ENCODE peak calls at places on chromosomes 2 and 18, in ten cellular contexts. M is epithelial cell of esophagus, N is PC-3, B is neural crest cell, O is GM23338, K is dorsolateral prefrontal cortex, V is astrocyte, I is B cell, D is GM10248, S is GM12865. Z is an unnamed sample.

GRCh38 chr18:49520661-49521145 is 33.7 kb upstream of the C18orf32 start:
- DNase-seq in D (no peak), V (peak), S (no peak), I (no peak), M (peak), K (no peak), N (peak), B (no peak), O (no peak), Z (peak)

GRCh38 chr2:160912276-160912675 is 248.0 kb upstream of the TANK start:
- DNase-seq in S (no peak), B (no peak), I (no peak), M (no peak), K (no peak), D (no peak), V (no peak), O (no peak), N (no peak), Z (no peak)

GRCh38 chr2:68828887-68829708 is 42.1 kb downstream of the BMP10 start:
- DNase-seq in N (peak), S (no peak), B (no peak), D (no peak), V (peak), M (peak), K (peak), I (peak), O (peak), Z (peak)

GRCh38 chr2:155546715-155547555 is 785.6 kb downstream of the NR4A2 start:
- DNase-seq in S (no peak), I (no peak), B (no peak), V (no peak), D (no peak), M (no peak), K (no peak), N (no peak), O (no peak), Z (no peak)

GRCh38 chr2:21467910-21468309 is 344.1 kb downstream of the TDRD15 start:
- DNase-seq in I (no peak), D (no peak), M (no peak), S (peak), B (no peak), K (no peak), O (peak), N (no peak), V (peak), Z (no peak)

GRCh38 chr18:22309191-22309590 is 108.5 kb downstream of the CTAGE1 start:
- DNase-seq in B (no peak), M (peak), S (no peak), V (peak), N (no peak), K (no peak), D (no peak), O (no peak), I (no peak), Z (no peak)

GRCh38 chr2:234287650-234288049 is 209.2 kb downstream of the ARL4C start:
- DNase-seq in V (no peak), B (no peak), D (no peak), K (no peak), M (no peak), I (no peak), S (no peak), N (no peak), O (no peak), Z (no peak)

GRCh38 chr2:143284087-143284675 is 155.0 kb downstream of the ARHGAP15 start:
- DNase-seq in V (no peak), N (peak), B (no peak), I (peak), K (no peak), O (peak), D (peak), M (peak), S (peak), Z (peak)

GRCh38 chr2:42140501-42140900 is 28.7 kb upstream of the EML4 start:
- DNase-seq in N (peak), D (no peak), O (no peak), V (no peak), M (no peak), I (no peak), B (no peak), S (no peak), K (no peak), Z (no peak)

GRCh38 chr2:234747833-234748559 is 203.8 kb upstream of the SH3BP4 start:
- DNase-seq in B (no peak), O (no peak), N (no peak), M (no peak), S (no peak), K (no peak), V (no peak), D (no peak), I (no peak), Z (no peak)

GRCh38 chr2:47221039-47221438 is 65.9 kb upstream of the STPG4 start:
- DNase-seq in D (no peak), S (no peak), K (no peak), O (no peak), I (no peak), V (peak), N (peak), M (no peak), B (no peak), Z (no peak)

GRCh38 chr2:10960606-10961489 is 49.1 kb downstream of the KCNF1 start:
- DNase-seq in O (peak), V (no peak), M (no peak), N (no peak), B (no peak), K (no peak), S (no peak), I (no peak), D (no peak), Z (no peak)

GRCh38 chr2:179596018-179596417 is 265.4 kb downstream of the ZNF385B start:
- DNase-seq in M (peak), D (no peak), S (no peak), B (no peak), I (no peak), K (no peak), V (peak), N (peak), O (no peak), Z (no peak)

GRCh38 chr2:130355181-130355577 is 677 bp upstream of the PTPN18 start:
- DNase-seq in O (no peak), S (no peak), B (no peak), V (no peak), N (no peak), M (no peak), D (no peak), I (no peak), K (no peak), Z (no peak)

DNA sequence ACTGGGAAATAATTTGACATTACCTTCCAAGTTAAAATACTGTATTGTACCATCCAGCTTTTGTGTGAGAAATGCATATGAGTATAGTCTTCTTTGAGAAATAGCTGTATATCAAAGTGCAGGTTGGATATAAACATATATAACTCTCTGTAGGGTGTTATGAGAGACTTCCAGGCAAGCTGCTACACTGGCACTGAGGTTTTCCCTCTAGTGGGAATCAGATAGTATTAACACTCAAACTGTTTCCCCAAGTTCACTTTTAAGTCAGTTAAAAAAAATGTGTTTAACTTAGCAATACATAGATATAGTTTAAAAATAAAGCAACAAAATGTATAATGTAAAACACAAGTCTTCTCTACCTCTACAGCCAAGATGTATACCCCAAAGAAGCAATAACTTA is 368.4 kb upstream of the SLC8A1 start:
- DNase-seq in O (no peak), N (peak), D (no peak), M (no peak), V (no peak), K (no peak), S (no peak), I (no peak), B (no peak), Z (no peak)
- TF ChIP-seq CTCF in O (peak), N (peak), D (no peak), M (peak), V (no peak), K (no peak), S (no peak), I (no peak), B (peak), Z (peak)

GRCh38 chr2:193776988-193777387 is 1582.3 kb upstream of the TMEFF2 start:
- DNase-seq in V (no peak), B (no peak), D (no peak), O (no peak), S (no peak), I (peak), M (no peak), K (no peak), N (no peak), Z (no peak)
- TF ChIP-seq CTCF in V (no peak), B (no peak), D (no peak), O (no peak), S (no peak), I (no peak), M (no peak), K (no peak), N (no peak), Z (no peak)

DNA sequence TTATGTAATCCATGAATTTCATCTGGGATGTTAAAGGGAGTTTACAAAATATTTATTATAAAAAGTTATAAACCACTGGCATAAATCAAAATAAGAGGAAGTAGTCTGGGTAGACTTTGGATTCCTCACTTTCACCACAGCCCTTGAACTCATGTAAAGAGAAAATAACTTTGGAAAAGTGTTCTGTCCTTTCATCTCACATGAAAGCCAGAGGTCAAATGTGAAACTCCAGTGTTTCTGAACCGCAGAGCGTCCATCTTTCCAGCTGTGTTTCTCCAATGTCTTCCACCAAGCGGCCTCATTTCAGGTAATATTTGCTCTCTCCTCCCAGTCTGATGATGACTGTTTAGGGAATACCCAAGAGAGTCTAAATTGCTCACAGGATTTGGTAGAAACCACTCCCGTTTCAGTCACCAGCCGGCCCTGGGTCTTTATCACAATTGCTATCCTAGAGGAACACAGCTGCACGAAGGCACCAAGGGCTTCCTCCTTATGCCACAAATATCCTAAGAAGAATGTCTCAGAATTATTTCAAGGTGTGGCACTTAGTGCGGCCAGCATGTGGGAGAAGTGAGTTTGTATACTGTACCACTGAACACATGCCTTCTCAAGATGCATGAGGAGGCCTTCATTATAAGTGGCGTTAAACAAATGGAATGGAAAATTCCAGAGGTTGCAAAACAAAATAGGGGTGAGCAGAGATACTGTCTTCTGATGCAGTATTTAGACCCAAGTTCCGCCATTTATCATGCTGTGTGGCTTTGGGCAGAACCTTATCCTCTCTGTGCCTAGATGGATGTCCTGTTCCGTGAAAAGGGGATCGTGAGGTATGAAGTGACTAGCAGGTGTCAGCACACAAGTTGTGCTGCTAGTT is 63.8 kb downstream of the ACTR2 start:
- DNase-seq in O (no peak), V (no peak), K (no peak), M (no peak), N (no peak), S (no peak), I (no peak), B (no peak), D (no peak), Z (no peak)
- TF ChIP-seq CTCF in O (no peak), V (no peak), K (no peak), M (no peak), N (no peak), S (no peak), I (no peak), B (no peak), D (no peak), Z (no peak)

DNA sequence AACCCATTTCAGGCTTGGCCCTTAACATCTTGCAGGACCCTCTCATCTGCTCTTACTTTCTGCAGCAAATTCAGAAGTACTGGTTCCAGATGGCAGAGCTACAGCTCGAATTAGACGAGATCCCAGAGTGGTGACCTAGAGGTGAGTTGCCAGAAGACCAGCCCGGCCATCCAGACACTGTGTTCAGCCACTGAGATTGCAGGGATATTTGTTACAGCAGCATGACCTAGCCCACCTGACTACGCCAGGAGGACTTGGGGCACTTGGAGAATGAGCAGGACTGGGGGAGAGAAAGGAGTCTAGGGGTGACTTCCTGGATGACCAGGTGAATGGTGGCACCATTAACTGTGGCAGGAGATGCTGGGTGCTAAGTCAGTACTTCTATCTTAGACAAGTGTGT is 67.2 kb upstream of the ID2 start:
- DNase-seq in O (no peak), S (no peak), K (no peak), B (no peak), I (no peak), V (no peak), D (no peak), M (no peak), N (no peak), Z (no peak)
- TF ChIP-seq CTCF in O (no peak), S (no peak), K (no peak), B (no peak), I (no peak), V (no peak), D (no peak), M (no peak), N (no peak), Z (no peak)

GRCh38 chr2:17754773-17755425 is 961 bp downstream of the GEN1 start:
- DNase-seq in M (peak), D (no peak), I (no peak), S (peak), N (peak), B (no peak), K (no peak), O (no peak), V (no peak), Z (no peak)

GRCh38 chr2:17752892-17753802 is 463 bp downstream of the SMC6 start:
- DNase-seq in N (peak), V (peak), I (peak), S (peak), K (no peak), M (peak), O (peak), D (peak), B (peak), Z (no peak)

GRCh38 chr2:17749753-17750438 is 3.7 kb downstream of the SMC6 start:
- DNase-seq in D (peak), B (no peak), O (no peak), N (no peak), I (peak), M (no peak), K (no peak), V (no peak), S (peak), Z (no peak)

GRCh38 chr2:17753803-17754663 is at the start of the genes GEN1 and SMC6:
- DNase-seq in S (peak), M (peak), O (peak), I (peak), N (peak), K (peak), D (peak), V (peak), B (peak), Z (peak)

GRCh38 chr2:17752281-17752680 is 1.3 kb downstream of the SMC6 start:
- DNase-seq in S (peak), M (no peak), K (no peak), I (peak), B (no peak), D (no peak), V (no peak), O (no peak), N (no peak), Z (no peak)
- TF ChIP-seq CTCF in S (no peak), M (no peak), K (no peak), I (no peak), B (no peak), D (no peak), V (no peak), O (no peak), N (no peak), Z (no peak)

DNA sequence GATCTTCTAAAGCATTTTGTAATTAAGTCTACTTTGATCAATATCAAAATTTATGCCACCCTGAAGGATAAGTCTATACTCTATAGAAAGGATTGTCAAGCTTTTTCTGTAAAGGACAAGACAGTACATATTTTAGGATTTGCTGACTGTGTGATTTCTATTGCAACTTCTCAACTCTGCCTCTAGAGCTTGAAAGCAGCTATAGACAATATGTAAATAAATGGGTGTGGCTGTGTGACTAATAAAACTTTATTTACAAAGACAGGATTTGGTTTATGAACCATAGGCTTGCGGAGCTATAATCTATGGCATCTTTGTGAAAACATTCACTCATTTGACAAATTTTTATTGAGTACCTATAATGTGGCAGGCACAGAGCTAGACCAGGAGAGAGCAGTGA is 18.4 kb downstream of the UPP2 start:
- DNase-seq in M (no peak), I (no peak), B (no peak), N (peak), S (no peak), K (no peak), V (no peak), D (no peak), O (no peak), Z (no peak)
- TF ChIP-seq CTCF in M (no peak), I (no peak), B (no peak), N (no peak), S (no peak), K (no peak), V (no peak), D (no peak), O (no peak), Z (no peak)

DNA sequence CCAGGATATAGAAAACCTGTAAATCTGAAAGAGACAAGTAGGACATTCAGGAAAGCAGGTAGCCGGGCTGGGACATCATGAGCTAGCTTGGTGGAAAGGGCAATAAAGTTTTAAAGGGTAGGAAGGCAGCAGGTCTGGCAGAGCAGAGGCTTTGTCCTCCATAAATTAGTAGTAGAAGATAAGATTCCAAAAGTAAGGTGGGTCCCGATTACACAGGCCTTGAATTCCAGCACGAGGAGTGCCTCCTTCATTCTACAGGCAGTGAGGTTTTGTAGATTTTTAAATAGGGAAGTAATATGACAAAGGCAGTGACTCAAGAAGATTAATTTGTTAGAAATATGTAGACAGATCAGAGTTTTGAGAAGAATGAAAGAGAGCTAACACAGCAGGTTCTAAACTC is 160.7 kb downstream of the DTNB start:
- DNase-seq in K (no peak), B (no peak), S (no peak), N (peak), I (no peak), D (no peak), O (no peak), V (peak), M (peak), Z (no peak)
- TF ChIP-seq CTCF in K (no peak), B (no peak), S (no peak), N (no peak), I (no peak), D (no peak), O (no peak), V (no peak), M (no peak), Z (no peak)

DNA sequence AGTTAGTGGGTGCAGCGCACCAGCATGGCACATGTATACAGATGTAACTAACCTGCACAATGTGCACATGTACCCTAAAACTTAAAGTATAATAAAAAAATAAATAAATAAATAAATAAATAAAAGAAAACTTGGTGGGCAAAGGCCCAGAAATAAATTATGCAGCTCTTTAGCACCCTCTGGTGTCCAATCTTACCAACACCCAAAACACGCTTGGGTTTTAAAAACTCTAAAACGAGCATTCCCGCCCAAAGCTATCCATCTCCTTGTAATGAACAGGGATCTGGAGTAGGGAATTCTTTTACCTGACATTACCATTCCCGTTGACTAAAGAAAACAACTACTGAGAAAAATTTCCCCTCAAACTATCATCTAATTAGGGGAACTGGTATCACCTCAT is 2005.9 kb upstream of the CELF4 start:
- DNase-seq in B (no peak), N (peak), O (peak), D (peak), K (no peak), M (peak), V (no peak), I (no peak), S (peak), Z (no peak)
- TF ChIP-seq CTCF in B (peak), N (peak), O (peak), D (peak), K (peak), M (peak), V (peak), I (peak), S (peak), Z (no peak)